ENCODE peak calls at places on chromosomes 12 and 14, in seven cellular contexts. X, S, I, Y, J, N and Q are unnamed samples.

GRCh38 chr12:51357374-51358047 is 11.0 kb upstream of the CELA1 start:
- DNase-seq in I (no peak), S (no peak), X (no peak), J (no peak), Y (no peak), N (no peak), Q (no peak)

GRCh38 chr12:114995891-114996290 is 311.9 kb upstream of the TBX3 start:
- DNase-seq in N (no peak), J (no peak), X (no peak), I (peak), Y (no peak), S (no peak), Q (no peak)

GRCh38 chr14:23306412-23307145 is at the start of gene BCL2L2:
- DNase-seq in I (peak), X (peak), N (peak), J (peak), Y (peak), S (peak), Q (no peak)

GRCh38 chr12:11730299-11731041 is 81.0 kb downstream of the ETV6 start:
- DNase-seq in I (peak), X (peak), Y (no peak), J (peak), N (peak), S (no peak), Q (no peak)

GRCh38 chr12:62716866-62717477 is 218.0 kb downstream of the PPM1H start:
- DNase-seq in S (no peak), I (no peak), J (peak), N (no peak), Y (no peak), X (no peak), Q (no peak)

GRCh38 chr14:85546390-85546789 is 16.4 kb downstream of the FLRT2 start:
- DNase-seq in J (no peak), N (no peak), Y (no peak), X (no peak), I (no peak), S (no peak), Q (no peak)

GRCh38 chr14:68768316-68768715 is 24.6 kb downstream of the ZFP36L1 start:
- DNase-seq in S (peak), N (no peak), Y (no peak), J (no peak), X (no peak), I (no peak), Q (no peak)

GRCh38 chr12:50734409-50735263 is 29.3 kb upstream of the ATF1 start:
- DNase-seq in X (no peak), I (no peak), Y (no peak), J (no peak), N (no peak), S (peak), Q (no peak)

GRCh38 chr12:78331764-78332163 is 501.1 kb downstream of the NAV3 start:
- DNase-seq in N (no peak), J (no peak), I (no peak), S (no peak), X (no peak), Y (no peak), Q (no peak)